ENCODE peak calls at places on chromosomes 4 and X, in nine cellular contexts. B is thoracic aorta; H is neural progenitor cell; U is IMR-90; Z is pancreas; N is H1; K is CD4-positive, alpha-beta memory T cell; Q is mucosa of descending colon; E is iPS DF 6.9. F is an unnamed sample. For H3K4me1 and H3K36me3, the result is how much of the 10 kb centered on the place peaks cover.

GRCh38 chrX:19440713-19441112 is 74.6 kb downstream of the MAP3K15 start:
- DNase-seq in B (no peak), H (no peak), U (peak), Z (no peak), N (no peak), K (no peak), Q (no peak), E (no peak), F (no peak)

GRCh38 chr4:127249066-127249766 is 383.5 kb upstream of the INTU start:
- DNase-seq in B (no peak), H (no peak), U (peak), Z (no peak), N (no peak), K (no peak), Q (no peak), E (no peak), F (peak)

GRCh38 chr4:159608434-159608833 is 505.6 kb downstream of the RAPGEF2 start:
- DNase-seq in B (no peak), H (peak), U (no peak), Z (no peak), N (no peak), K (no peak), Q (no peak), E (no peak), F (no peak)

GRCh38 chr4:108685036-108685686 is 34.8 kb downstream of the OSTC start:
- DNase-seq in B (no peak), H (no peak), U (no peak), Z (no peak), N (no peak), K (no peak), Q (no peak), E (no peak), F (peak)

GRCh38 chr4:15147709-15148651 is 145.7 kb downstream of the CPEB2 start:
- DNase-seq in B (no peak), H (no peak), U (no peak), Z (no peak), N (no peak), K (no peak), Q (no peak), E (no peak), F (no peak)

GRCh38 chr4:153383131-153383530 is 38.6 kb downstream of the MND1 start:
- DNase-seq in B (no peak), H (no peak), U (no peak), Z (no peak), N (no peak), K (no peak), Q (no peak), E (no peak), F (no peak)

GRCh38 chrX:30521440-30522182 is 56.0 kb downstream of the TASL start:
- DNase-seq in B (no peak), H (peak), U (peak), Z (no peak), N (no peak), K (no peak), Q (no peak), E (no peak), F (peak)

GRCh38 chrX:123357941-123358340 is 173.9 kb downstream of the GRIA3 start:
- DNase-seq in B (no peak), H (no peak), U (no peak), Z (no peak), N (no peak), K (no peak), Q (no peak), E (no peak), F (no peak)

GRCh38 chr4:140234697-140235060 is 80.7 kb upstream of the MAML3 start:
- DNase-seq in B (no peak), H (no peak), U (no peak), Z (no peak), N (no peak), K (no peak), Q (no peak), E (no peak), F (no peak)

GRCh38 chr4:157961591-157961990 is 211.2 kb downstream of the GASK1B start:
- DNase-seq in B (no peak), H (no peak), U (no peak), Z (no peak), N (no peak), K (no peak), Q (no peak), E (no peak), F (no peak)

GRCh38 chrX:3345281-3346081 is 971 bp downstream of the MXRA5 start:
- DNase-seq in B (no peak), H (peak), U (no peak), Z (peak), N (peak), K (no peak), Q (peak), E (no peak), F (peak)

GRCh38 chr4:82745173-82745842 is 53.3 kb downstream of the SCD5 start:
- DNase-seq in B (no peak), H (peak), U (peak), Z (no peak), N (no peak), K (no peak), Q (no peak), E (no peak), F (peak)

GRCh38 chr4:1330761-1331590 is 16.0 kb upstream of the UVSSA start:
- DNase-seq in B (no peak), H (no peak), U (no peak), Z (no peak), N (no peak), K (peak), Q (no peak), E (no peak), F (no peak)

GRCh38 chr4:17558941-17559708 is 17.9 kb upstream of the LAP3 start:
- DNase-seq in B (no peak), H (no peak), U (no peak), Z (no peak), N (no peak), K (no peak), Q (no peak), E (no peak), F (no peak)

GRCh38 chrX:74009041-74009440 is 294.9 kb upstream of the ZCCHC13 start:
- DNase-seq in B (no peak), H (no peak), U (peak), Z (no peak), N (no peak), K (no peak), Q (no peak), E (no peak), F (peak)

GRCh38 chr4:40231464-40231863 is 34.6 kb downstream of the RHOH start:
- DNase-seq in B (no peak), H (no peak), U (no peak), Z (no peak), N (no peak), K (no peak), Q (no peak), E (no peak), F (no peak)

GRCh38 chrX:103774070-103774642 is 2.5 kb upstream of the PLP1 start:
- DNase-seq in B (no peak), H (peak), U (peak), Z (no peak), N (no peak), K (no peak), Q (no peak), E (no peak), F (peak)

GRCh38 chr4:163565228-163566040 is 70.9 kb downstream of the TMA16 start:
- DNase-seq in B (no peak), H (no peak), U (no peak), Z (no peak), N (no peak), K (no peak), Q (no peak), E (no peak), F (no peak)

GRCh38 chrX:33831211-33831610 is 300.9 kb downstream of the FAM47A start:
- DNase-seq in B (no peak), H (no peak), U (no peak), Z (no peak), N (no peak), K (no peak), Q (no peak), E (no peak), F (no peak)

GRCh38 chrX:98231003-98231402 is 1347.3 kb downstream of the RPA4 start:
- DNase-seq in B (no peak), H (no peak), U (no peak), Z (no peak), N (no peak), K (no peak), Q (no peak), E (no peak), F (no peak)

GRCh38 chr4:183897193-183897592 is 7.9 kb upstream of the STOX2 start:
- DNase-seq in B (no peak), H (no peak), U (no peak), Z (no peak), N (no peak), K (no peak), Q (no peak), E (no peak), F (no peak)

GRCh38 chrX:29662101-29662500 is 553.3 kb upstream of the MAGEB2 start:
- DNase-seq in B (no peak), H (no peak), U (peak), Z (no peak), N (no peak), K (no peak), Q (no peak), E (no peak), F (peak)

GRCh38 chrX:38627683-38628082 is 66.3 kb downstream of the TSPAN7 start:
- DNase-seq in B (no peak), H (peak), U (peak), Z (no peak), N (no peak), K (peak), Q (no peak), E (peak), F (no peak)

GRCh38 chr4:2910409-2910808 is 52.8 kb downstream of the NOP14 start:
- DNase-seq in B (no peak), H (peak), U (no peak), Z (no peak), N (no peak), K (no peak), Q (no peak), E (no peak), F (no peak)

GRCh38 chr4:96305030-96305429 is 465.1 kb downstream of the PDHA2 start:
- DNase-seq in B (no peak), H (no peak), U (no peak), Z (no peak), N (no peak), K (no peak), Q (no peak), E (no peak), F (no peak)

GRCh38 chrX:41293269-41293668 is 40.7 kb upstream of the DDX3X start:
- DNase-seq in B (no peak), H (peak), U (no peak), Z (no peak), N (peak), K (no peak), Q (no peak), E (no peak), F (no peak)

GRCh38 chr4:6231663-6232165 is 31.4 kb upstream of the JAKMIP1 start:
- DNase-seq in B (no peak), H (no peak), U (no peak), Z (no peak), N (no peak), K (no peak), Q (no peak), E (no peak), F (no peak)

GRCh38 chr4:74598611-74599325 is 153.8 kb downstream of the AREG start:
- DNase-seq in B (no peak), H (no peak), U (no peak), Z (no peak), N (no peak), K (no peak), Q (no peak), E (no peak), F (peak)

GRCh38 chrX:111445485-111445884 is 33.5 kb upstream of the DCX start:
- DNase-seq in B (no peak), H (peak), U (peak), Z (no peak), N (no peak), K (peak), Q (no peak), E (no peak), F (peak)

GRCh38 chr4:85769009-85769408 is 294.1 kb downstream of the ARHGAP24 start:
- DNase-seq in B (no peak), H (no peak), U (no peak), Z (no peak), N (no peak), K (no peak), Q (no peak), E (no peak), F (no peak)

GRCh38 chr4:158253350-158253980 is 43.2 kb downstream of the TMEM144 start:
- DNase-seq in B (no peak), H (peak), U (peak), Z (peak), N (no peak), K (peak), Q (no peak), E (no peak), F (peak)

GRCh38 chrX:37846934-37847732 is at the start of gene DYNLT3:
- DNase-seq in B (peak), H (peak), U (peak), Z (peak), N (peak), K (peak), Q (peak), E (peak), F (peak)

GRCh38 chr4:89299153-89299789 is 8.3 kb downstream of the GPRIN3 start:
- DNase-seq in B (no peak), H (no peak), U (no peak), Z (peak), N (no peak), K (no peak), Q (peak), E (no peak), F (no peak)
- H3K4me1 ChIP-seq in B (under half), H (under half), U (under half), Z (half or more), N (under half), K (half or more), Q (under half), E (under half), F (under half)

DNA sequence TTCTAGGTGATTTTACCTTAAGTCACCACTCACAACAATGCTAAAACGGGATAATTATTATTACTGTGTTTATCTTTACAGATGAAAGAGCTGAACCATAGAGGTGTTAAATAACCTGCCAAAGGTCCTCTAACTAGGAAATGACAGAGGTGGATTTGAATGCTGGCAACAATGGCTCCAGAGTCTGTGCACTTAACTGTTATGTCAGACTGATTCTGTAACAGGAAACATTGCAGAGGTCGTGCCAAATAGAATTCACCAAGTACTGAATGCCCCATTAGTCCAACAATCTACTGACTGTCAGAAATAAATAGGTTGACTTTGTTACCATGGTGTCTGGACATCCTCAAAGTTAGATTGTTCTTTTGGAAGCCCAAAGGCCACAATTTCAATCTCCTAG is 20.9 kb upstream of the USP27X start:
- DNase-seq in B (no peak), H (no peak), U (no peak), Z (no peak), N (no peak), K (no peak), Q (no peak), E (no peak), F (no peak)
- H3K36me3 ChIP-seq in B (under half), H (under half), U (under half), Z (under half), N (under half), K (under half), Q (under half), E (under half), F (under half)

GRCh38 chrX:153928846-153929245 is 2.8 kb upstream of the ARHGAP4 start:
- DNase-seq in B (no peak), H (no peak), U (no peak), Z (no peak), N (no peak), K (no peak), Q (no peak), E (no peak), F (no peak)
- H3K4me1 ChIP-seq in B (under half), H (under half), U (under half), Z (under half), N (under half), K (under half), Q (under half), E (under half), F (under half)

GRCh38 chr4:73131281-73131680 is 61.8 kb upstream of the COX18 start:
- DNase-seq in B (no peak), H (no peak), U (no peak), Z (no peak), N (no peak), K (no peak), Q (no peak), E (no peak), F (no peak)

GRCh38 chr4:73127839-73128448 is 58.4 kb upstream of the COX18 start:
- DNase-seq in B (no peak), H (peak), U (peak), Z (no peak), N (no peak), K (peak), Q (no peak), E (no peak), F (peak)

GRCh38 chr4:73133784-73134183 is 64.3 kb upstream of the COX18 start:
- DNase-seq in B (no peak), H (no peak), U (no peak), Z (no peak), N (no peak), K (no peak), Q (no peak), E (no peak), F (no peak)

GRCh38 chr4:73129319-73129718 is 59.8 kb upstream of the COX18 start:
- DNase-seq in B (no peak), H (no peak), U (no peak), Z (no peak), N (no peak), K (no peak), Q (no peak), E (no peak), F (no peak)
- H3K36me3 ChIP-seq in B (under half), H (under half), U (under half), Z (under half), N (under half), K (under half), Q (under half), E (under half), F (half or more)

F was measured in adipocyte.